ENCODE peak calls at places on chromosomes 16 and 17, in seven cellular contexts. Z is kidney, K is glutamatergic neuron, T is RWPE1, R is progenitor cell of endocrine pancreas, A is AG10803, V is tibial nerve. X is an unnamed sample.

GRCh38 chr17:57861000-57861736 is 11.3 kb upstream of the MRPS23 start:
- DNase-seq in V (no peak), K (no peak), Z (peak), T (no peak), A (peak), R (no peak), X (no peak)

GRCh38 chr17:5700791-5701190 is 116.5 kb upstream of the NLRP1 start:
- DNase-seq in K (no peak), R (no peak), T (no peak), A (no peak), Z (no peak), V (no peak), X (no peak)

GRCh38 chr16:6091021-6091420 is 993.4 kb upstream of the EEF2KMT start:
- DNase-seq in V (no peak), A (no peak), K (no peak), R (no peak), T (no peak), Z (no peak), X (no peak)

GRCh38 chr17:7122386-7122785 is 7.8 kb upstream of the ASGR2 start:
- DNase-seq in K (no peak), V (no peak), Z (no peak), R (no peak), A (no peak), T (no peak), X (no peak)

GRCh38 chr17:17425591-17425990 is 51.2 kb upstream of the MED9 start:
- DNase-seq in T (no peak), K (no peak), R (no peak), Z (no peak), A (peak), V (no peak), X (no peak)

GRCh38 chr17:77692571-77693161 is 265.8 kb upstream of the TNRC6C start:
- DNase-seq in V (no peak), K (no peak), A (peak), Z (no peak), R (no peak), T (peak), X (no peak)

GRCh38 chr16:22239131-22239805 is 33.2 kb downstream of the EEF2K start:
- DNase-seq in V (no peak), Z (no peak), A (no peak), R (no peak), K (no peak), T (no peak), X (no peak)

GRCh38 chr17:77266891-77267341 is 126.1 kb downstream of the SEC14L1 start:
- DNase-seq in K (peak), V (no peak), Z (no peak), A (no peak), R (no peak), T (no peak), X (no peak)

GRCh38 chr16:56871172-56871593 is 6.2 kb downstream of the SLC12A3 start:
- DNase-seq in T (peak), K (no peak), A (peak), V (no peak), R (no peak), Z (no peak), X (no peak)

GRCh38 chr17:48551601-48552452 is 6.9 kb upstream of the HOXB2 start:
- DNase-seq in R (no peak), V (no peak), T (no peak), K (no peak), Z (no peak), A (no peak), X (no peak)

GRCh38 chr17:48549909-48550308 is 5.0 kb upstream of the HOXB2 start:
- DNase-seq in V (no peak), Z (no peak), T (no peak), K (no peak), A (peak), R (no peak), X (no peak)

GRCh38 chr17:48548687-48549621 is 4.0 kb upstream of the HOXB2 start:
- DNase-seq in V (no peak), A (no peak), Z (no peak), R (no peak), T (no peak), K (no peak), X (no peak)

GRCh38 chr17:48551206-48551597 is 6.3 kb upstream of the HOXB2 start:
- DNase-seq in A (no peak), T (no peak), Z (no peak), V (no peak), R (no peak), K (no peak), X (no peak)

GRCh38 chr17:48550313-48551205 is 5.7 kb upstream of the HOXB2 start:
- DNase-seq in A (no peak), K (peak), Z (no peak), T (no peak), V (no peak), R (no peak), X (no peak)
- TF ChIP-seq CTCF in A (peak), K (peak), Z (no peak), T (no peak), V (no peak), R (peak), X (peak)

GRCh38 chr16:58684001-58684353 is 593 bp downstream of the SLC38A7 start:
- DNase-seq in K (no peak), T (no peak), A (peak), R (no peak), V (no peak), Z (no peak), X (no peak)

GRCh38 chr16:58684354-58685083 is at the start of gene SLC38A7:
- DNase-seq in A (peak), V (peak), T (peak), R (peak), K (peak), Z (peak), X (peak)

GRCh38 chr16:58679763-58680162 is 4.8 kb downstream of the SLC38A7 start:
- DNase-seq in V (no peak), K (no peak), T (no peak), R (no peak), Z (peak), A (no peak), X (no peak)

GRCh38 chr16:58678269-58678668 is 6.3 kb downstream of the SLC38A7 start:
- DNase-seq in V (no peak), K (no peak), R (no peak), Z (peak), T (no peak), A (no peak), X (no peak)

DNA sequence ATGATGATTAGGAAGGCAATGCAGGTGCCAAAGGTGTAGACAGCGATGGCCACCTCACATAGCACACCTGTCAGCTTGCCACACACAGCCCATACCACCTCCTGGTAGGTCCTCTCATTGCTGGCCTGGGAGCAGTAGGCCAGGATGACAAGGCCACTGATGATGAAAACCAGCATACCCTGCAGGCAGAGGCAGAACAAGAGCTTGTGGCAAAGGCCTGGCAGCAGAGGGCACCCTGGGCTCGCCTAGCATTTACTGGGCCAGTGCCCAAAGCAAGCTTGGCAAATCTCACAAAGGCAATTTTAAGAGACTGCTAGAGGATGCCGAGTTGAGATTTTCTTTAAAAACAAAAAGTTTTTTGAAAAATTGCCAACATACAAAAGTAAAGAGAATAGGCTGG is 5.9 kb downstream of the SLC38A7 start:
- DNase-seq in R (no peak), K (no peak), A (peak), Z (peak), T (no peak), V (no peak), X (no peak)
- TF ChIP-seq CTCF in R (no peak), K (no peak), A (no peak), Z (no peak), T (no peak), V (no peak), X (no peak)

GRCh38 chr17:41586863-41587495 is at the start of gene KRT14:
- DNase-seq in Z (no peak), T (peak), K (no peak), R (no peak), V (no peak), A (no peak), X (no peak)

GRCh38 chr17:41592601-41593305 is 6.1 kb upstream of the KRT14 start:
- DNase-seq in T (no peak), R (no peak), V (no peak), Z (peak), A (no peak), K (no peak), X (no peak)

GRCh38 chr17:41588126-41588810 is 1.6 kb upstream of the KRT14 start:
- DNase-seq in T (peak), K (no peak), R (no peak), V (no peak), Z (no peak), A (no peak), X (no peak)

GRCh38 chr17:41585301-41585700 is 1.4 kb downstream of the KRT14 start:
- DNase-seq in T (no peak), K (no peak), V (no peak), R (no peak), A (no peak), Z (no peak), X (no peak)

GRCh38 chr17:41589301-41589700 is 2.6 kb upstream of the KRT14 start:
- DNase-seq in T (no peak), A (no peak), Z (no peak), K (no peak), R (no peak), V (no peak), X (no peak)
- TF ChIP-seq CTCF in T (peak), A (no peak), Z (no peak), K (no peak), R (no peak), V (no peak), X (no peak)

DNA sequence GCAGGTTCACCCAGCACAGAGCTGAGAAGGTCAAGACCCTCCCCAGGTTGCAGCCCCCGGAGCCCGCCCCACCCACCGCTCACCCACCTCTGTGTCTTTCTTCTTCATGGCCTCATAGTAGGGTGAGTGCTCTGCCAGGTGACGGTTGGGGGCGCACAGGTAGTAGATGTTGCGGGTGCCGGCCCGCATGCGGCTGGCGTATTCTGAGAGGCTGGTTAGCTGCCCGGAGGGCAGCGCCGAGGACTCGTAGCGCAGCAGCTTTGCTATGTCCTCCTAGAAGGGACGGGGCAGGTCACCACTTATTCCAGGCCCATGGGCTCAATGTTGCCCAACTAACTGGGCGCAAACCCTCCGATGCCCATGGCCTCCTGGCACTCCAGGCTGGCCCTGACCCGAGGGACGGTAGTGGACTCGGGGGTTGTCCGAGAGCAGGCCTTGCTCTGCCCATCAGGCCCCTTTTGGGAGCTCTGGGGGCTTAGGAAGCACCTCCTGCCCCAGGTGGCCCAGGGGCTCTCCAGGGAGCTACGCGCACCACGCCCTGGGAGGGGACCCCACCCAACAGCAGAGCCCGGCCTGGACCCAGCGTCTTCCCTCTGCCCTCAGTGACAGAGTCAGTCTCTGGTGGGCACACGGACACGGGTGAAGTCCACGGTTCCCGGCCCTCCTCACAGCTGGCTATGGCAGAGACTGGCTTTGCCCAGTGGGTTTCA is 9.9 kb downstream of the DNASE1 start:
- DNase-seq in A (no peak), R (no peak), K (no peak), T (no peak), Z (peak), V (no peak), X (no peak)
- TF ChIP-seq CTCF in A (no peak), R (no peak), K (no peak), T (no peak), Z (no peak), V (no peak), X (no peak)

GRCh38 chr16:77784441-77785356 is 3.7 kb upstream of the VAT1L start:
- DNase-seq in T (no peak), V (no peak), R (no peak), A (no peak), K (no peak), Z (no peak), X (no peak)
- TF ChIP-seq CTCF in T (no peak), V (no peak), R (peak), A (peak), K (peak), Z (peak), X (no peak)

GRCh38 chr17:42603318-42603717 is 5.9 kb downstream of the RETREG3 start:
- DNase-seq in Z (no peak), V (no peak), K (no peak), T (no peak), A (no peak), R (no peak), X (no peak)

GRCh38 chr17:42612013-42612412 is 2.5 kb downstream of the TUBG1 start:
- DNase-seq in T (no peak), V (no peak), K (no peak), Z (no peak), R (no peak), A (no peak), X (no peak)

GRCh38 chr17:42609182-42609813 is at the start of the genes RETREG3 and TUBG1:
- DNase-seq in T (peak), R (peak), A (peak), Z (peak), K (peak), V (peak), X (peak)

GRCh38 chr17:42613699-42614295 is 4.3 kb downstream of the TUBG1 start:
- DNase-seq in Z (peak), V (no peak), K (no peak), R (no peak), A (no peak), T (no peak), X (no peak)

GRCh38 chr17:42608692-42609181 is 437 bp downstream of the RETREG3 start:
- DNase-seq in R (no peak), V (no peak), K (no peak), T (no peak), A (no peak), Z (peak), X (no peak)
- TF ChIP-seq CTCF in R (no peak), V (no peak), K (no peak), T (no peak), A (no peak), Z (no peak), X (no peak)

GRCh38 chr17:30716461-30717289 is 107.8 kb downstream of the CRLF3 start:
- DNase-seq in Z (peak), K (no peak), A (peak), V (no peak), R (no peak), T (no peak), X (no peak)
- TF ChIP-seq CTCF in Z (no peak), K (no peak), A (peak), V (no peak), R (no peak), T (no peak), X (no peak)

X was measured in mesothelial cell of epicardium.